ENCODE peak calls at places on chromosome 2, in seven cellular contexts. B is tibial nerve, I is Peyer's patch, Z is WTC11, W is progenitor cell of endocrine pancreas, N is epithelial cell of esophagus, F is astrocyte. O is an unnamed sample.

GRCh38 chr2:8679827-8680731 is 1.8 kb upstream of the ID2 start:
- DNase-seq in F (peak; percentile 66), W (no peak), B (no peak), I (no peak), N (peak; percentile 21), Z (no peak), O (peak; percentile 87)

GRCh38 chr2:34578641-34579040 is 979.5 kb upstream of the FAM98A start:
- DNase-seq in F (no peak), B (no peak), W (no peak), I (no peak), N (peak; percentile 56), Z (no peak), O (no peak)

GRCh38 chr2:119231975-119232665 is 8.5 kb downstream of the STEAP3 start:
- DNase-seq in F (peak; percentile 56), N (peak; percentile 74), I (no peak), B (no peak), W (no peak), Z (no peak), O (no peak)

GRCh38 chr2:142325870-142326269 is 195.1 kb upstream of the LRP1B start:
- DNase-seq in W (no peak), N (no peak), B (no peak), I (no peak), F (no peak), Z (no peak), O (no peak)

GRCh38 chr2:182715121-182715895 is 749 bp upstream of the DNAJC10 start:
- DNase-seq in F (peak; percentile 5), N (peak; percentile 32), I (no peak), B (no peak), W (no peak), Z (no peak), O (peak; percentile 10)

GRCh38 chr2:217622205-217622621 is 380.6 kb downstream of the TNS1 start:
- DNase-seq in N (no peak), W (no peak), F (peak; percentile 91), I (no peak), Z (peak; percentile 23), B (no peak), O (peak; percentile 67)

GRCh38 chr2:221851531-221852045 is 279.5 kb upstream of the EPHA4 start:
- DNase-seq in W (no peak), B (no peak), I (no peak), F (peak; percentile 39), N (no peak), Z (no peak), O (no peak)

GRCh38 chr2:158034198-158034831 is 67.4 kb upstream of the UPP2 start:
- DNase-seq in B (no peak), F (peak; percentile 30), N (peak; percentile 76), W (peak; percentile 27), Z (peak; percentile 31), I (no peak), O (peak; percentile 75)

GRCh38 chr2:205158404-205158803 is 523.9 kb upstream of the NRP2 start:
- DNase-seq in Z (no peak), I (no peak), B (no peak), N (no peak), W (no peak), F (no peak), O (no peak)

GRCh38 chr2:116510117-116510671 is 1304.3 kb upstream of the DDX18 start:
- DNase-seq in F (no peak), W (no peak), N (peak; percentile 30), I (no peak), B (no peak), Z (no peak), O (peak; percentile 31)

GRCh38 chr2:9201185-9201891 is 5.3 kb upstream of the ASAP2 start:
- DNase-seq in F (peak; percentile 78), N (peak; percentile 63), Z (no peak), B (no peak), I (no peak), W (no peak), O (no peak)

GRCh38 chr2:31660165-31660564 is 79.4 kb upstream of the SRD5A2 start:
- DNase-seq in W (no peak), N (peak; percentile 23), Z (no peak), F (no peak), B (no peak), I (no peak), O (no peak)

GRCh38 chr2:232876071-232876977 is 6.3 kb downstream of the SNORC start:
- DNase-seq in Z (peak; percentile 53), B (peak; percentile 13), W (peak; percentile 44), I (no peak), F (no peak), N (peak; percentile 49), O (no peak)

GRCh38 chr2:85501244-85501643 is 37.7 kb upstream of the MAT2A start:
- DNase-seq in B (no peak), W (no peak), I (no peak), F (no peak), N (peak; percentile 19), Z (peak; percentile 28), O (no peak)

GRCh38 chr2:39919511-39920317 is 140.7 kb upstream of the THUMPD2 start:
- DNase-seq in Z (no peak), N (no peak), W (no peak), F (no peak), B (no peak), I (no peak), O (no peak)

GRCh38 chr2:226121339-226121738 is 678.3 kb downstream of the IRS1 start:
- DNase-seq in B (no peak), Z (no peak), W (no peak), F (no peak), N (no peak), I (no peak), O (no peak)

GRCh38 chr2:45533771-45534170 is 77.3 kb downstream of the SRBD1 start:
- DNase-seq in Z (no peak), F (peak; percentile 2), B (no peak), I (no peak), W (no peak), N (no peak), O (no peak)

GRCh38 chr2:94956797-94957391 is 68.6 kb upstream of the MAL start:
- DNase-seq in B (no peak), F (peak; percentile 6), I (no peak), W (no peak), Z (peak; percentile 54), N (peak; percentile 43), O (peak; percentile 56)

GRCh38 chr2:64311948-64312621 is 141.9 kb upstream of the LGALSL start:
- DNase-seq in N (peak; percentile 99), Z (no peak), B (peak; percentile 74), F (peak; percentile 89), W (no peak), I (no peak), O (peak; percentile 28)
- TF ChIP-seq CTCF in N (peak; percentile 75), Z (no peak), B (peak; percentile 54), F (peak; percentile 49), W (peak; percentile 42), I (no peak), O (no peak)

GRCh38 chr2:174636979-174637378 is 39.4 kb upstream of the WIPF1 start:
- DNase-seq in W (no peak), I (no peak), F (no peak), N (no peak), B (no peak), Z (no peak), O (no peak)
- TF ChIP-seq CTCF in W (no peak), I (no peak), F (no peak), N (peak; percentile 7), B (no peak), Z (no peak), O (no peak)

GRCh38 chr2:239731422-239731821 is 293.7 kb downstream of the NDUFA10 start:
- DNase-seq in W (no peak), N (no peak), Z (no peak), F (no peak), B (no peak), I (no peak), O (no peak)
- TF ChIP-seq CTCF in W (no peak), N (no peak), Z (no peak), F (no peak), B (no peak), I (no peak), O (peak; percentile 13)

GRCh38 chr2:172169611-172170010 is 66.9 kb upstream of the DLX2 start:
- DNase-seq in N (no peak), W (no peak), Z (no peak), B (no peak), F (no peak), I (no peak), O (no peak)

GRCh38 chr2:172173307-172173706 is 70.6 kb upstream of the DLX2 start:
- DNase-seq in N (no peak), Z (no peak), I (no peak), F (no peak), B (no peak), W (no peak), O (no peak)

GRCh38 chr2:172168917-172169346 is 66.2 kb upstream of the DLX2 start:
- DNase-seq in I (no peak), Z (no peak), B (no peak), N (peak; percentile 22), F (peak; percentile 58), W (no peak), O (no peak)

GRCh38 chr2:172177581-172177980 is 74.9 kb upstream of the DLX2 start:
- DNase-seq in B (no peak), N (no peak), F (no peak), Z (no peak), I (no peak), W (no peak), O (no peak)

GRCh38 chr2:172172513-172173217 is 70.0 kb upstream of the DLX2 start:
- DNase-seq in B (peak; percentile 53), N (peak; percentile 77), W (peak; percentile 76), F (peak; percentile 10), I (peak; percentile 37), Z (peak; percentile 87), O (peak; percentile 89)
- TF ChIP-seq CTCF in B (peak; percentile 91), N (peak; percentile 54), W (peak; percentile 85), F (peak; percentile 48), I (no peak), Z (peak; percentile 44), O (peak; percentile 89)

DNA sequence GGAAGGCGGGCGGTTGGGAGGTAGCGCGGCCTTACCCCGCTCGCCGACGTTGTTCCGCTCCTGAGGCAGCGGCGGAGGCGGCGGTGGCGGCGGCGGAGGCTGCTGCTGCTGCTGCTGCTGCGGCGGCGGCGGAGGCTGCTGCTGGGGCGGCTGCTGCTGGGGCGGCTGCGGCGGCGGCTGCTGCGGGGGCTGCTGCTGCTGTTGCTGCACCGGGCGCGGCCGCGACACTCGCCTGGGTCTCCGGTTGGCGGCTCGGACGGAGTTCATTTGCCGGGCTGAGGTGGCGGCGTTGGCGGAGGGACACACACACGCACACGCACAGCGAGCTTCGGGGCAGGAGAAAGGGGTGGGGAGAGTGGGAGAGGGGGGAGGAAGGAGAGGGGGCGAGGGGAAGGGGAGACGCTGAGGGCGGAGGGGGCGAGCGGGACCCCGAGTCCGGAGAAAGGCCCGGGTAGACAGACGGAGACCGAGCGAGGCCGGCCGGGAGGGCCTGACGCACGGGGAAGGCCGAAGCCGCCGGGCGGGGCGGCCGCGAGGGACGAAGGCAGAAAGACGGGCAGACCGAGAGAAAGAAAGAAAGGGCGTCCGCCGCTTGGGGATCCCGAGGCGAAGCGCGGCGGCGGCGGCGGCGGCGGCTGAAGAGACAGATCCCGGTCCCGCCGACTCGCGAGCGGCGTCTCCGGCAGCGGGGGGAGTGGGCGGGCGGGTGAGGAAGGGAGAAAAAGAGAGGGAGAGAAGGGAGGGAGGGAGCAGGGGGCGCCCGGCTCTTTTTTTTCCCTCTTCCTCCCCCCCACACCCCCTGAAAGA is 641 bp downstream of the FBXO11 start:
- DNase-seq in I (peak; percentile 56), F (peak; percentile 47), N (peak; percentile 67), B (peak; percentile 26), W (peak; percentile 44), Z (peak; percentile 66), O (peak; percentile 74)
- TF ChIP-seq CTCF in I (no peak), F (no peak), N (no peak), B (no peak), W (no peak), Z (no peak), O (no peak)

GRCh38 chr2:72116081-72116533 is 31.6 kb downstream of the CYP26B1 start:
- DNase-seq in W (no peak), I (no peak), B (no peak), N (no peak), F (no peak), Z (peak; percentile 64), O (no peak)
- TF ChIP-seq CTCF in W (peak; percentile 25), I (no peak), B (no peak), N (peak; percentile 49), F (peak; percentile 14), Z (peak; percentile 57), O (no peak)

O was measured in Caco-2.